ENCODE peak calls at places on chromosomes 4 and X, in ten cellular contexts. One of them, this sample, is unnamed.
A peak's percentile ranks its signal among the peaks of the same experiment; 100 is the strongest.

GRCh38 chrX:57445046-57445445 is 146.8 kb upstream of the ZXDB start:
- DNase-seq in cardiac muscle cell: no peak
- DNase-seq in HFF-Myc: no peak
- DNase-seq in IMR-90: no peak
- DNase-seq in stimulated activated CD8-positive, alpha-beta memory T cell treated with anti-CD3 and anti-CD28 coated beads, Interleukin-12 subunit alpha, Interleukin-12 subunit beta, amount 100 ng/mL, for 1 hour: no peak
- DNase-seq in fibroblast of mammary gland: no peak
- DNase-seq in amniotic stem cell: no peak
- DNase-seq in spleen: no peak
- DNase-seq in mucosa of descending colon: no peak
- DNase-seq in activated CD4-positive, alpha-beta T cell treated with anti-CD3 and anti-CD28 coated beads, Interleukin-2, amount 50 U/mL, for 48 hours: no peak
- DNase-seq in this sample: no peak

GRCh38 chrX:119970574-119970973 is 27.0 kb upstream of the NKAP start:
- DNase-seq in cardiac muscle cell: no peak
- DNase-seq in HFF-Myc: no peak
- DNase-seq in IMR-90: no peak
- DNase-seq in stimulated activated CD8-positive, alpha-beta memory T cell treated with anti-CD3 and anti-CD28 coated beads, Interleukin-12 subunit alpha, Interleukin-12 subunit beta, amount 100 ng/mL, for 1 hour: no peak
- DNase-seq in fibroblast of mammary gland: no peak
- DNase-seq in amniotic stem cell: no peak
- DNase-seq in spleen: no peak
- DNase-seq in mucosa of descending colon: no peak
- DNase-seq in activated CD4-positive, alpha-beta T cell treated with anti-CD3 and anti-CD28 coated beads, Interleukin-2, amount 50 U/mL, for 48 hours: no peak
- DNase-seq in this sample: no peak

GRCh38 chr4:5724377-5724776 is 13.4 kb downstream of the EVC start:
- DNase-seq in cardiac muscle cell: no peak
- DNase-seq in HFF-Myc: no peak
- DNase-seq in IMR-90: no peak
- DNase-seq in stimulated activated CD8-positive, alpha-beta memory T cell treated with anti-CD3 and anti-CD28 coated beads, Interleukin-12 subunit alpha, Interleukin-12 subunit beta, amount 100 ng/mL, for 1 hour: no peak
- DNase-seq in fibroblast of mammary gland: no peak
- DNase-seq in amniotic stem cell: no peak
- DNase-seq in spleen: no peak
- DNase-seq in mucosa of descending colon: no peak
- DNase-seq in activated CD4-positive, alpha-beta T cell treated with anti-CD3 and anti-CD28 coated beads, Interleukin-2, amount 50 U/mL, for 48 hours: no peak
- DNase-seq in this sample: no peak

GRCh38 chrX:114152130-114152529 is 431.8 kb upstream of the HTR2C start:
- DNase-seq in cardiac muscle cell: no peak
- DNase-seq in HFF-Myc: no peak
- DNase-seq in IMR-90: no peak
- DNase-seq in stimulated activated CD8-positive, alpha-beta memory T cell treated with anti-CD3 and anti-CD28 coated beads, Interleukin-12 subunit alpha, Interleukin-12 subunit beta, amount 100 ng/mL, for 1 hour: no peak
- DNase-seq in fibroblast of mammary gland: peak; percentile 75
- DNase-seq in amniotic stem cell: peak; percentile 53
- DNase-seq in spleen: no peak
- DNase-seq in mucosa of descending colon: no peak
- DNase-seq in activated CD4-positive, alpha-beta T cell treated with anti-CD3 and anti-CD28 coated beads, Interleukin-2, amount 50 U/mL, for 48 hours: no peak
- DNase-seq in this sample: no peak

GRCh38 chr4:73832651-73833237 is 3.7 kb upstream of the CXCL6 start:
- DNase-seq in cardiac muscle cell: no peak
- DNase-seq in HFF-Myc: no peak
- DNase-seq in IMR-90: peak; percentile 56
- DNase-seq in stimulated activated CD8-positive, alpha-beta memory T cell treated with anti-CD3 and anti-CD28 coated beads, Interleukin-12 subunit alpha, Interleukin-12 subunit beta, amount 100 ng/mL, for 1 hour: no peak
- DNase-seq in fibroblast of mammary gland: peak; percentile 68
- DNase-seq in amniotic stem cell: no peak
- DNase-seq in spleen: no peak
- DNase-seq in mucosa of descending colon: no peak
- DNase-seq in activated CD4-positive, alpha-beta T cell treated with anti-CD3 and anti-CD28 coated beads, Interleukin-2, amount 50 U/mL, for 48 hours: no peak
- DNase-seq in this sample: no peak

GRCh38 chr4:89109841-89110540 is 1.3 kb upstream of the TIGD2 start:
- DNase-seq in cardiac muscle cell: peak; percentile 3
- DNase-seq in HFF-Myc: no peak
- DNase-seq in IMR-90: no peak
- DNase-seq in stimulated activated CD8-positive, alpha-beta memory T cell treated with anti-CD3 and anti-CD28 coated beads, Interleukin-12 subunit alpha, Interleukin-12 subunit beta, amount 100 ng/mL, for 1 hour: no peak
- DNase-seq in fibroblast of mammary gland: no peak
- DNase-seq in amniotic stem cell: no peak
- DNase-seq in spleen: peak; percentile 55
- DNase-seq in mucosa of descending colon: no peak
- DNase-seq in activated CD4-positive, alpha-beta T cell treated with anti-CD3 and anti-CD28 coated beads, Interleukin-2, amount 50 U/mL, for 48 hours: no peak
- DNase-seq in this sample: no peak

GRCh38 chr4:7957113-7957656 is 17.5 kb upstream of the AFAP1 start:
- DNase-seq in cardiac muscle cell: no peak
- DNase-seq in HFF-Myc: no peak
- DNase-seq in IMR-90: peak; percentile 26
- DNase-seq in stimulated activated CD8-positive, alpha-beta memory T cell treated with anti-CD3 and anti-CD28 coated beads, Interleukin-12 subunit alpha, Interleukin-12 subunit beta, amount 100 ng/mL, for 1 hour: no peak
- DNase-seq in fibroblast of mammary gland: no peak
- DNase-seq in amniotic stem cell: no peak
- DNase-seq in spleen: peak; percentile 21
- DNase-seq in mucosa of descending colon: no peak
- DNase-seq in activated CD4-positive, alpha-beta T cell treated with anti-CD3 and anti-CD28 coated beads, Interleukin-2, amount 50 U/mL, for 48 hours: no peak
- DNase-seq in this sample: no peak

GRCh38 chrX:150465326-150465725 is 102.2 kb downstream of the MAMLD1 start:
- DNase-seq in cardiac muscle cell: no peak
- DNase-seq in HFF-Myc: no peak
- DNase-seq in IMR-90: no peak
- DNase-seq in stimulated activated CD8-positive, alpha-beta memory T cell treated with anti-CD3 and anti-CD28 coated beads, Interleukin-12 subunit alpha, Interleukin-12 subunit beta, amount 100 ng/mL, for 1 hour: no peak
- DNase-seq in fibroblast of mammary gland: no peak
- DNase-seq in amniotic stem cell: no peak
- DNase-seq in spleen: no peak
- DNase-seq in mucosa of descending colon: no peak
- DNase-seq in activated CD4-positive, alpha-beta T cell treated with anti-CD3 and anti-CD28 coated beads, Interleukin-2, amount 50 U/mL, for 48 hours: no peak
- DNase-seq in this sample: no peak

This sample was measured in left ventricle myocardium inferior.